ENCODE peak calls at places on chromosome 7, in ten cellular contexts. M, S, L, N, G, B, U, I, V and T are unnamed samples. For H3K4me1, the result is how much of the 10 kb centered on the place peaks cover.

GRCh38 chr7:36784991-36785940 is 61.0 kb upstream of the AOAH start:
- DNase-seq in B (no peak), G (no peak), M (no peak), N (peak), V (peak), L (peak), S (no peak), U (peak), I (no peak), T (peak)

GRCh38 chr7:100680589-100681271 is 7.2 kb downstream of the GNB2 start:
- DNase-seq in N (no peak), S (no peak), B (no peak), I (no peak), M (no peak), G (no peak), U (no peak), V (no peak), L (no peak), T (no peak)

GRCh38 chr7:141072548-141073172 is 1.2 kb upstream of the TMEM178B start:
- DNase-seq in I (peak), B (peak), V (no peak), U (no peak), N (no peak), G (no peak), L (no peak), M (peak), S (peak), T (peak)

GRCh38 chr7:17300012-17300411 is 1.6 kb downstream of the AHR start:
- DNase-seq in I (no peak), S (no peak), V (no peak), G (no peak), U (no peak), N (no peak), L (no peak), B (no peak), M (no peak), T (no peak)

GRCh38 chr7:84237533-84238173 is 43.1 kb upstream of the SEMA3A start:
- DNase-seq in M (no peak), S (no peak), U (no peak), V (no peak), I (no peak), B (peak), L (no peak), N (no peak), G (peak), T (no peak)

GRCh38 chr7:19991936-19992335 is 218.5 kb upstream of the TMEM196 start:
- DNase-seq in U (no peak), G (no peak), I (no peak), S (no peak), N (no peak), B (no peak), L (no peak), V (no peak), M (no peak), T (no peak)

GRCh38 chr7:128091106-128091505 is 59.9 kb upstream of the LRRC4 start:
- DNase-seq in S (no peak), M (no peak), G (no peak), L (no peak), U (no peak), I (no peak), N (no peak), B (peak), V (no peak), T (no peak)

GRCh38 chr7:7662527-7662926 is 22.0 kb downstream of the UMAD1 start:
- DNase-seq in S (no peak), G (no peak), V (no peak), N (no peak), M (peak), U (no peak), I (no peak), L (no peak), B (peak), T (no peak)

GRCh38 chr7:93890464-93891068 is at the start of gene TFPI2:
- DNase-seq in G (no peak), I (peak), N (peak), S (peak), U (no peak), M (peak), B (peak), L (no peak), V (no peak), T (no peak)

GRCh38 chr7:28811990-28812389 is 146.1 kb downstream of the TRIL start:
- DNase-seq in B (no peak), G (no peak), L (no peak), N (no peak), M (no peak), V (no peak), U (no peak), S (no peak), I (no peak), T (no peak)

GRCh38 chr7:7642081-7642480 is 1.5 kb downstream of the UMAD1 start:
- DNase-seq in V (no peak), U (no peak), G (no peak), M (no peak), B (no peak), L (no peak), N (peak), S (no peak), I (no peak), T (no peak)

GRCh38 chr7:36513393-36513792 is 123.7 kb downstream of the ANLN start:
- DNase-seq in I (no peak), V (no peak), U (no peak), G (no peak), M (no peak), B (no peak), N (no peak), L (no peak), S (no peak), T (no peak)

GRCh38 chr7:22016547-22016946 is 70.8 kb upstream of the CDCA7L start:
- DNase-seq in S (no peak), B (no peak), G (no peak), V (no peak), N (no peak), U (no peak), I (no peak), L (no peak), M (no peak), T (no peak)

GRCh38 chr7:74141705-74142104 is 32.5 kb upstream of the EIF4H start:
- DNase-seq in G (peak), S (no peak), N (no peak), B (no peak), U (no peak), V (no peak), M (no peak), L (no peak), I (no peak), T (no peak)

GRCh38 chr7:1663243-1663642 is 6.8 kb upstream of the ELFN1 start:
- DNase-seq in S (peak), G (no peak), I (no peak), M (no peak), L (no peak), U (no peak), V (no peak), B (no peak), N (no peak), T (peak)

GRCh38 chr7:125462615-125463014 is 533.0 kb upstream of the POT1 start:
- DNase-seq in L (no peak), N (no peak), B (no peak), S (no peak), I (no peak), M (no peak), U (no peak), G (no peak), V (no peak), T (no peak)

GRCh38 chr7:38524786-38525185 is 106.4 kb downstream of the AMPH start:
- DNase-seq in S (no peak), V (no peak), G (no peak), L (no peak), U (no peak), M (no peak), N (no peak), I (no peak), B (peak), T (no peak)

GRCh38 chr7:105656922-105657521 is 75.7 kb upstream of the EFCAB10 start:
- DNase-seq in U (peak), M (peak), N (peak), V (peak), G (peak), I (no peak), S (no peak), B (no peak), L (no peak), T (no peak)

DNA sequence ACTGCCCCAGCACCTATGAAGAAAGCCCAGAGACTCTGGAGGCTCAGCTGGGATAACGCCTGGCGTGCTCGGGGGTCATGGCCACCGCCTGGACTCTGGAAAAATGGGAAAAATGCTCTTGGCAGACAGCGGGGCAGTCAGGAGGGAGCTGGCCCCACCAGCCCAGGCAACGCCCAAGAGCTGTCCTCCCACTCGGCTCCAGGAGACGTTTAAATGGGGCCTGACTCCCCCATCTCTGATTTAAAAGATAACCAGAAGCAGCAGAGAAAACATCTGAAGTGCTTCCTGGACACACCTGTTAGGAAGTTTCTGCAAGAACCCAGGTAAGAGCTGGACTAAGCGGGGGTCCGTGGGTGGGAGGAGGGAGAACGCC is 83.7 kb upstream of the INSIG1 start:
- DNase-seq in I (no peak), U (no peak), V (no peak), S (no peak), B (no peak), M (no peak), G (no peak), N (no peak), L (no peak), T (no peak)
- H3K4me3 ChIP-seq in I (no peak), U (peak), V (no peak), S (no peak), B (no peak), M (no peak), G (no peak), N (no peak), L (no peak), T (peak)

DNA sequence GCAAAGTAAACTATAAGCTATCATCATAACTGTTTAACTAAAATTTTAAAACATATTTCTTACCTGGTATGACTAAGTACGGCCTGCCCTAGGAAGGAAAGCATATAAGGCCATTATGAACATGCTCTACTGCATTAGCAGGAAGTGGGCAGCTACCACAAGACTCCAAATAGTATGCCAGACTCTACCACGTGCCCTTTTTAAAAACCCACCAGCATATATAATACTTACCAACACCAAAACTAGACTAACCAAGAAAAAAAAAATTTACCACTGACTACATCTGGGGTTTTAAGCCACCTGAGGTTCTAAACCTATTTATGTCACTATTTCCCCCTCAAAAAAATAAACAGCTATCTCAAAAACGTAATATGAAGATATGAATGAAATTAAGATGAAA is 30.1 kb downstream of the NUDCD3 start:
- DNase-seq in V (peak), B (no peak), M (no peak), G (no peak), L (peak), I (no peak), U (peak), N (no peak), S (no peak), T (no peak)
- H3K4me1 ChIP-seq in V (half or more), B (under half), M (under half), G (under half), L (under half), I (under half), U (under half), N (under half), S (under half), T (under half)

GRCh38 chr7:158313931-158314330 is 273.7 kb downstream of the PTPRN2 start:
- DNase-seq in L (no peak), N (no peak), V (no peak), S (no peak), M (no peak), G (no peak), B (no peak), I (no peak), U (no peak), T (no peak)
- H3K4me3 ChIP-seq in L (no peak), N (no peak), V (no peak), S (no peak), M (no peak), G (no peak), B (no peak), I (no peak), U (no peak), T (no peak)

DNA sequence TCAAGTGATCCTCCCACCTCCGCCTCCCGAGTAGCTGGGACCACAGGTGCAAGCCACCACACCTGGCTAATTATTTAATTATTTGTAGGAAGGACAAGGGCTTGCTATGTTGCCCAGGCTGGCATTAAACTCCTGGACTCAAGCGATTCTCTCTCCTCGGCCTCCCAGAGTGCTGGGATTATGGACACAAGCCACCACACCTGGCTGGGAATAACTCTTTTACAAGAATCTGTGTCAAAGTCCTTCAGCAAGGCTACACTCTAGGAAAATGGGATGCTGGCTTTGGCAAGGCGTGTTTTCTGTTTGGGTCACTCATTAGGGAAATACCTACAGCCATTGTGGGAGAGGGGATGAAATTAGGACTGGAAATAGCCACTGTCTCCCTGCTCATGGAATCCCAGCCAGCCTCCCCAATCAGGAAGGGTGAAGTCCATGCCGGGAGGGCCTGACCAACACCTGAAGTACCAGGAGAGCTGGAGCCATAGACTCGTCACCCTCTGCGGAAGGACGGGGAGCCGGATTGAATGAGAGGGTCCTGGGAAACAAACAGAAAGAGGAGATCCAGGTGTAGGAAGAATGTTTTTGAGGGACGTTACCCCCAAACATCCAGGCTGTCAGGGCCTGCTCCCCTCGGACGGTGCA is 72.2 kb upstream of the MYL10 start:
- DNase-seq in L (no peak), N (peak), S (no peak), M (no peak), B (no peak), G (no peak), I (no peak), V (no peak), U (no peak), T (no peak)
- H3K4me1 ChIP-seq in L (under half), N (under half), S (under half), M (under half), B (under half), G (under half), I (under half), V (under half), U (under half), T (under half)

GRCh38 chr7:151423226-151423625 is 13.4 kb upstream of the WDR86 start:
- DNase-seq in B (no peak), G (no peak), I (no peak), S (peak), V (no peak), N (no peak), L (no peak), U (no peak), M (no peak), T (no peak)
- H3K4me3 ChIP-seq in B (no peak), G (no peak), I (no peak), S (no peak), V (no peak), N (no peak), L (no peak), U (no peak), M (no peak), T (no peak)